ENCODE peak calls at places on chromosome 12, in six cellular contexts. One of them, this sample, is unnamed.

GRCh38 chr12:81261508-81262207 is 183.8 kb downstream of the ACSS3 start:
- DNase-seq in heart right ventricle: no peak
- DNase-seq in naive thymus-derived CD4-positive, alpha-beta T cell: no peak
- DNase-seq in DND-41: no peak
- DNase-seq in Calu3: no peak
- DNase-seq in activated naive CD4-positive, alpha-beta T cell: no peak
- DNase-seq in this sample: no peak

GRCh38 chr12:42448841-42449240 is 122.9 kb downstream of the PPHLN1 start:
- DNase-seq in DND-41: no peak
- DNase-seq in naive thymus-derived CD4-positive, alpha-beta T cell: no peak
- DNase-seq in activated naive CD4-positive, alpha-beta T cell: no peak
- DNase-seq in heart right ventricle: no peak
- DNase-seq in Calu3: no peak
- DNase-seq in this sample: no peak

GRCh38 chr12:101783150-101783549 is 43.9 kb upstream of the SYCP3 start:
- DNase-seq in heart right ventricle: no peak
- DNase-seq in activated naive CD4-positive, alpha-beta T cell: no peak
- DNase-seq in DND-41: no peak
- DNase-seq in naive thymus-derived CD4-positive, alpha-beta T cell: no peak
- DNase-seq in Calu3: no peak
- DNase-seq in this sample: no peak

GRCh38 chr12:31315779-31316465 is 10.0 kb downstream of the SINHCAF start:
- DNase-seq in heart right ventricle: no peak
- DNase-seq in DND-41: no peak
- DNase-seq in activated naive CD4-positive, alpha-beta T cell: no peak
- DNase-seq in Calu3: no peak
- DNase-seq in naive thymus-derived CD4-positive, alpha-beta T cell: no peak
- DNase-seq in this sample: no peak

GRCh38 chr12:10498042-10498441 is 7.6 kb upstream of the EIF2S3B start:
- DNase-seq in DND-41: no peak
- DNase-seq in heart right ventricle: no peak
- DNase-seq in Calu3: no peak
- DNase-seq in activated naive CD4-positive, alpha-beta T cell: no peak
- DNase-seq in naive thymus-derived CD4-positive, alpha-beta T cell: no peak
- DNase-seq in this sample: no peak

GRCh38 chr12:57233357-57234232 is 4.1 kb downstream of the SHMT2 start:
- DNase-seq in naive thymus-derived CD4-positive, alpha-beta T cell: no peak
- DNase-seq in Calu3: no peak
- DNase-seq in DND-41: no peak
- DNase-seq in heart right ventricle: no peak
- DNase-seq in activated naive CD4-positive, alpha-beta T cell: no peak
- DNase-seq in this sample: no peak

GRCh38 chr12:1821805-1822204 is 1.4 kb downstream of the LRTM2 start:
- DNase-seq in heart right ventricle: no peak
- DNase-seq in naive thymus-derived CD4-positive, alpha-beta T cell: no peak
- DNase-seq in activated naive CD4-positive, alpha-beta T cell: no peak
- DNase-seq in DND-41: no peak
- DNase-seq in Calu3: no peak
- DNase-seq in this sample: no peak

GRCh38 chr12:43776498-43776897 is 17.7 kb downstream of the IRAK4 start:
- DNase-seq in naive thymus-derived CD4-positive, alpha-beta T cell: peak
- DNase-seq in Calu3: no peak
- DNase-seq in DND-41: no peak
- DNase-seq in heart right ventricle: no peak
- DNase-seq in activated naive CD4-positive, alpha-beta T cell: no peak
- DNase-seq in this sample: no peak

GRCh38 chr12:104381721-104382480 is 74.8 kb upstream of the CHST11 start:
- DNase-seq in activated naive CD4-positive, alpha-beta T cell: peak
- DNase-seq in naive thymus-derived CD4-positive, alpha-beta T cell: peak
- DNase-seq in heart right ventricle: peak
- DNase-seq in Calu3: peak
- DNase-seq in DND-41: peak
- DNase-seq in this sample: peak

GRCh38 chr12:7395950-7396349 is 48.0 kb downstream of the CD163L1 start:
- DNase-seq in naive thymus-derived CD4-positive, alpha-beta T cell: no peak
- DNase-seq in DND-41: no peak
- DNase-seq in heart right ventricle: no peak
- DNase-seq in activated naive CD4-positive, alpha-beta T cell: no peak
- DNase-seq in Calu3: no peak
- DNase-seq in this sample: no peak

GRCh38 chr12:68641138-68641537 is 30.4 kb downstream of the RAP1B start:
- DNase-seq in heart right ventricle: no peak
- DNase-seq in Calu3: peak
- DNase-seq in activated naive CD4-positive, alpha-beta T cell: no peak
- DNase-seq in naive thymus-derived CD4-positive, alpha-beta T cell: peak
- DNase-seq in DND-41: no peak
- DNase-seq in this sample: no peak

GRCh38 chr12:105047303-105047702 is 37.0 kb downstream of the ALDH1L2 start:
- DNase-seq in activated naive CD4-positive, alpha-beta T cell: no peak
- DNase-seq in Calu3: no peak
- DNase-seq in naive thymus-derived CD4-positive, alpha-beta T cell: no peak
- DNase-seq in heart right ventricle: no peak
- DNase-seq in DND-41: no peak
- DNase-seq in this sample: no peak

GRCh38 chr12:126210448-126210847 is 1145.2 kb downstream of the AACS start:
- DNase-seq in activated naive CD4-positive, alpha-beta T cell: no peak
- DNase-seq in heart right ventricle: no peak
- DNase-seq in Calu3: no peak
- DNase-seq in naive thymus-derived CD4-positive, alpha-beta T cell: no peak
- DNase-seq in DND-41: no peak
- DNase-seq in this sample: no peak

GRCh38 chr12:102498471-102498870 is 18.1 kb upstream of the IGF1 start:
- DNase-seq in Calu3: no peak
- DNase-seq in DND-41: no peak
- DNase-seq in activated naive CD4-positive, alpha-beta T cell: no peak
- DNase-seq in heart right ventricle: no peak
- DNase-seq in naive thymus-derived CD4-positive, alpha-beta T cell: no peak
- DNase-seq in this sample: no peak

GRCh38 chr12:94990222-94990621 is 13.3 kb downstream of the NDUFA12 start:
- DNase-seq in DND-41: no peak
- DNase-seq in activated naive CD4-positive, alpha-beta T cell: no peak
- DNase-seq in naive thymus-derived CD4-positive, alpha-beta T cell: no peak
- DNase-seq in Calu3: no peak
- DNase-seq in heart right ventricle: no peak
- DNase-seq in this sample: no peak

GRCh38 chr12:23585156-23585781 is 364.2 kb downstream of the SOX5 start:
- DNase-seq in heart right ventricle: no peak
- DNase-seq in Calu3: no peak
- DNase-seq in activated naive CD4-positive, alpha-beta T cell: no peak
- DNase-seq in DND-41: no peak
- DNase-seq in naive thymus-derived CD4-positive, alpha-beta T cell: no peak
- DNase-seq in this sample: no peak

GRCh38 chr12:54007538-54008259 is 1.1 kb upstream of the HOXC8 start:
- DNase-seq in naive thymus-derived CD4-positive, alpha-beta T cell: no peak
- DNase-seq in DND-41: no peak
- DNase-seq in activated naive CD4-positive, alpha-beta T cell: no peak
- DNase-seq in heart right ventricle: no peak
- DNase-seq in Calu3: no peak
- DNase-seq in this sample: no peak

GRCh38 chr12:40010899-40011774 is 94.7 kb downstream of the SLC2A13 start:
- DNase-seq in heart right ventricle: no peak
- DNase-seq in naive thymus-derived CD4-positive, alpha-beta T cell: peak
- DNase-seq in activated naive CD4-positive, alpha-beta T cell: no peak
- DNase-seq in DND-41: peak
- DNase-seq in Calu3: peak
- DNase-seq in this sample: peak

GRCh38 chr12:96343347-96343954 is 56.8 kb downstream of the CDK17 start:
- DNase-seq in Calu3: no peak
- DNase-seq in DND-41: peak
- DNase-seq in activated naive CD4-positive, alpha-beta T cell: no peak
- DNase-seq in heart right ventricle: no peak
- DNase-seq in naive thymus-derived CD4-positive, alpha-beta T cell: no peak
- DNase-seq in this sample: no peak

GRCh38 chr12:47902131-47902639 is 2.6 kb downstream of the VDR start:
- DNase-seq in Calu3: no peak
- DNase-seq in DND-41: no peak
- DNase-seq in naive thymus-derived CD4-positive, alpha-beta T cell: no peak
- DNase-seq in activated naive CD4-positive, alpha-beta T cell: no peak
- DNase-seq in heart right ventricle: no peak
- DNase-seq in this sample: no peak

GRCh38 chr12:123264642-123265041 is 7.0 kb downstream of the CDK2AP1 start:
- DNase-seq in DND-41: peak
- DNase-seq in activated naive CD4-positive, alpha-beta T cell: no peak
- DNase-seq in naive thymus-derived CD4-positive, alpha-beta T cell: no peak
- DNase-seq in heart right ventricle: no peak
- DNase-seq in Calu3: no peak
- DNase-seq in this sample: no peak

GRCh38 chr12:25708661-25709060 is 155.6 kb upstream of the LMNTD1 start:
- DNase-seq in activated naive CD4-positive, alpha-beta T cell: no peak
- DNase-seq in Calu3: no peak
- DNase-seq in heart right ventricle: no peak
- DNase-seq in naive thymus-derived CD4-positive, alpha-beta T cell: no peak
- DNase-seq in DND-41: no peak
- DNase-seq in this sample: no peak

GRCh38 chr12:3882896-3883564 is 9.8 kb upstream of the PARP11 start:
- DNase-seq in naive thymus-derived CD4-positive, alpha-beta T cell: no peak
- DNase-seq in Calu3: no peak
- DNase-seq in activated naive CD4-positive, alpha-beta T cell: no peak
- DNase-seq in heart right ventricle: no peak
- DNase-seq in DND-41: no peak
- DNase-seq in this sample: no peak